ENCODE peak calls at places on chromosome 2, in ten cellular contexts. T is kidney, D is A549, A is hepatocyte, V is prostate gland, F is mesendoderm, H is left ventricle myocardium inferior, X is body of pancreas, I is heart right ventricle, M is colonic mucosa. G is an unnamed sample.
A peak's percentile ranks its signal among the peaks of the same experiment; 100 is the strongest.

GRCh38 chr2:85441859-85442258 is 23.3 kb downstream of the SH2D6 start:
- DNase-seq in X (no peak), M (no peak), D (no peak), T (no peak), F (no peak), I (no peak), V (no peak), H (no peak), A (no peak), G (peak; percentile 41)

GRCh38 chr2:188984680-188985079 is 10.5 kb downstream of the COL3A1 start:
- DNase-seq in X (no peak), M (no peak), I (no peak), F (no peak), T (no peak), A (peak; percentile 60), H (no peak), D (peak; percentile 74), V (no peak), G (no peak)

GRCh38 chr2:25373269-25373981 is 31.7 kb upstream of the DNMT3A start:
- DNase-seq in D (no peak), A (no peak), V (peak; percentile 49), T (peak; percentile 90), X (peak; percentile 88), F (no peak), M (peak; percentile 71), I (no peak), H (no peak), G (peak; percentile 38)

GRCh38 chr2:68379184-68379708 is 14.2 kb downstream of the PLEK start:
- DNase-seq in D (no peak), F (no peak), V (no peak), I (no peak), T (no peak), X (no peak), M (no peak), A (no peak), H (no peak), G (no peak)

GRCh38 chr2:9844036-9844483 is 786 bp downstream of the TAF1B start:
- DNase-seq in V (no peak), A (no peak), T (no peak), M (no peak), I (no peak), D (peak; percentile 57), F (peak; percentile 47), H (no peak), X (no peak), G (no peak)

GRCh38 chr2:194591192-194591591 is 1065.8 kb upstream of the SLC39A10 start:
- DNase-seq in I (no peak), A (no peak), M (no peak), F (no peak), X (no peak), V (no peak), H (no peak), D (no peak), T (no peak), G (no peak)

GRCh38 chr2:170716851-170717598 is 1.9 kb downstream of the SP5 start:
- DNase-seq in F (peak; percentile 94), D (peak; percentile 56), I (no peak), A (peak; percentile 90), H (peak; percentile 23), T (peak; percentile 75), X (peak; percentile 29), V (no peak), M (peak; percentile 41), G (peak; percentile 93)

GRCh38 chr2:95344208-95344570 is 47.0 kb downstream of the KCNIP3 start:
- DNase-seq in F (no peak), X (no peak), M (no peak), D (no peak), T (peak; percentile 47), I (no peak), V (no peak), H (no peak), A (no peak), G (peak; percentile 13)

GRCh38 chr2:14944562-14945346 is 312.2 kb downstream of the LRATD1 start:
- DNase-seq in H (no peak), T (no peak), A (peak; percentile 24), X (peak; percentile 43), V (no peak), M (no peak), D (peak; percentile 50), I (no peak), F (peak; percentile 83), G (peak; percentile 80)

GRCh38 chr2:42835577-42836371 is 43.4 kb upstream of the HAAO start:
- DNase-seq in X (no peak), I (no peak), D (peak; percentile 91), M (no peak), A (no peak), T (no peak), V (no peak), H (no peak), F (peak; percentile 60), G (no peak)

GRCh38 chr2:86029873-86030272 is 75.8 kb downstream of the POLR1A start:
- DNase-seq in H (no peak), I (no peak), A (no peak), T (no peak), X (no peak), M (no peak), F (no peak), V (no peak), D (no peak), G (no peak)

GRCh38 chr2:236939271-236939670 is 146.4 kb upstream of the COPS8 start:
- DNase-seq in F (no peak), X (no peak), A (no peak), H (no peak), T (no peak), I (no peak), V (no peak), D (no peak), M (peak; percentile 7), G (no peak)

GRCh38 chr2:216002693-216003092 is 10.7 kb downstream of the MREG start:
- DNase-seq in M (no peak), H (no peak), T (no peak), D (no peak), V (no peak), I (no peak), A (no peak), X (no peak), F (no peak), G (no peak)
- H3K4me3 ChIP-seq in M (no peak overlapping the region), H (no peak overlapping the region), T (no peak overlapping the region), D (no peak overlapping the region), V (no peak overlapping the region), I (no peak overlapping the region), A (no peak overlapping the region), X (no peak overlapping the region), F (no peak overlapping the region), G (no peak overlapping the region)

GRCh38 chr2:3557588-3558204 is 437 bp downstream of the RNASEH1 start:
- DNase-seq in F (peak; percentile 5), T (no peak), X (no peak), H (no peak), V (no peak), M (no peak), I (no peak), A (no peak), D (no peak), G (no peak)
- H3K27ac ChIP-seq in F (peak overlapping the region; percentile 82), T (peak overlapping the region; percentile 88), X (peak overlapping the region; percentile 80), H (peak overlapping the region; percentile 92), V (peak overlapping the region; percentile 90), M (peak overlapping the region; percentile 86), I (peak overlapping the region; percentile 89), A (peak overlapping the region; percentile 95), D (peak overlapping the region; percentile 90), G (peak overlapping the region; percentile 90)

GRCh38 chr2:207337234-207338219 is 171.8 kb upstream of the KLF7 start:
- DNase-seq in A (peak; percentile 36), D (peak; percentile 63), I (no peak), M (no peak), H (no peak), X (no peak), V (no peak), F (peak; percentile 44), T (no peak), G (peak; percentile 48)
- H3K4me1 ChIP-seq in A (peaks cover 7% of the 10 kb centered on the region), D (peaks cover 52% of the 10 kb centered on the region), I (peaks cover 41% of the 10 kb centered on the region), M (no peaks in the 10 kb centered on the region), H (peaks cover 66% of the 10 kb centered on the region), X (peaks cover 9% of the 10 kb centered on the region), V (no peaks in the 10 kb centered on the region), F (peaks cover 16% of the 10 kb centered on the region), T (no peaks in the 10 kb centered on the region), G (peaks cover 14% of the 10 kb centered on the region)

GRCh38 chr2:127417406-127417805 is 821 bp upstream of the PROC start:
- DNase-seq in H (no peak), V (no peak), I (no peak), X (no peak), D (no peak), T (no peak), A (peak; percentile 2), F (no peak), M (no peak), G (no peak)

GRCh38 chr2:127414855-127415592 is 3.2 kb upstream of the PROC start:
- DNase-seq in F (no peak), A (no peak), H (no peak), X (no peak), T (peak; percentile 45), M (no peak), I (no peak), V (no peak), D (no peak), G (no peak)

GRCh38 chr2:127413782-127414743 is 4.2 kb upstream of the PROC start:
- DNase-seq in T (no peak), H (no peak), I (no peak), A (peak; percentile 3), D (peak; percentile 76), V (no peak), M (no peak), X (no peak), F (no peak), G (no peak)

GRCh38 chr2:127416486-127417001 is 1.7 kb upstream of the PROC start:
- DNase-seq in M (no peak), F (no peak), A (no peak), V (no peak), I (no peak), X (no peak), H (no peak), T (no peak), D (no peak), G (no peak)

DNA sequence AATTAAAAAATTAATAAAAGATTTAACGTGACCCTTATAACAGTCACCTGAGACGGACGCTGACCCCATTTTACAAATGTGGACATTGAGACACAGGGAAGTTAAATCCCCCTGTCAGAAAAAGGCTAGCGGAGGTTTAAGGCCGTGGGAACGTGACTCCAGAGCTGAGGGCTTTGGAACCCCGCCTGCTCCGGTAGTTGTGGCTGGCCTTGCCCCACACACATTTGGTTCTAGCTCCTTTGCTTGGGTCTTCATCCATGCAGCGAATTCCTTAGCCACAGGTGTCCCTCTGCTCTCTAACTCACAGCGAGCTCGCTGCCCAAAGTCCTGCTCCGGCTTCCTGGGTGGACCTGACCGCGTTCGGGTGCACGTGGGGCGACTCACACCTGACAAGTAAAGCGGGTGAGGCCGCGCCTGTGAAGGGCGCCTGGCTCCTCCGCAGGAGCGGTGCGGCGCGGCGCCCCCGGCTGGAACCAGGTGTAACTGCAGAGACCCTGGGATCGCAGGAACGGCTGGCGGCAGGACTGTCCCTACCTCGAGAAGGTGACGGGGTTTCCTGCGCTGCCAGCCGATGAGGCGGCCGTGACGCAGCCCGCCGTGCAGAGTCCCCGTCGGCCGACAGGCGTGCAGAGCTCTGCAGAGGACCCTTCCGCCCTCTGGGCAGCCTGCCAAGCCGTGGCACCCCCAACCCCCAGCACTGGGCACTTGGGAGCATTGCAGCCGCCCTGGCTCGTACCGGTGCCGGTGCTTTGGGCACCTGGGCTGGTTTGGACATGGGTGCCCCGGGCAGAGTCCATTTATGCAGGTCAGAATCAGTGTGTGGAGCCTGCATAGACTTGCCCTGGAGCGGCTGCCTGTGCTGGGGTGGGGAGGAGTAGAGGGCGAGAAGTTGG is 2.4 kb upstream of the PROC start:
- DNase-seq in I (peak; percentile 30), A (peak; percentile 92), T (peak; percentile 91), H (peak; percentile 50), D (peak; percentile 81), M (peak; percentile 86), F (peak; percentile 91), X (peak; percentile 85), V (peak; percentile 64), G (peak; percentile 96)
- H3K4me3 ChIP-seq in I (peak overlapping the region; percentile 40), A (no peak overlapping the region), T (peak overlapping the region; percentile 36), H (peak overlapping the region; percentile 67), D (peak overlapping the region; percentile 31), M (peak overlapping the region; percentile 55), F (no peak overlapping the region), X (peak overlapping the region; percentile 24), V (peak overlapping the region; percentile 30), G (peak overlapping the region; percentile 76)